ENCODE peak calls at places on chromosomes 7 and 10, in six cellular contexts. L, J, W, Y, E and H are unnamed samples.
A peak's percentile ranks its signal among the peaks of the same experiment; 100 is the strongest.

GRCh38 chr7:77791956-77792355 is 6.3 kb downstream of the TMEM60 start:
- DNase-seq in L (no peak), J (no peak), E (no peak), W (no peak), Y (peak; percentile 28), H (no peak)

GRCh38 chr10:16995867-16996529 is 133.6 kb downstream of the CUBN start:
- DNase-seq in L (no peak), E (no peak), J (no peak), Y (peak; percentile 85), W (no peak), H (no peak)

GRCh38 chr10:125284875-125285597 is 124.7 kb upstream of the CTBP2 start:
- DNase-seq in L (no peak), E (peak; percentile 74), J (no peak), W (no peak), Y (no peak), H (no peak)

GRCh38 chr10:70480254-70480861 is 1.8 kb downstream of the PALD1 start:
- DNase-seq in Y (no peak), J (no peak), E (peak; percentile 13), W (no peak), L (no peak), H (no peak)

GRCh38 chr7:96311967-96312366 is 9.9 kb downstream of the SLC25A13 start:
- DNase-seq in W (no peak), J (no peak), E (no peak), L (no peak), Y (peak; percentile 87), H (no peak)

GRCh38 chr10:117662126-117662525 is 119.6 kb downstream of the EMX2 start:
- DNase-seq in Y (peak; percentile 46), J (no peak), E (no peak), W (no peak), L (no peak), H (no peak)

GRCh38 chr7:95608344-95609173 is 12.2 kb upstream of the PDK4 start:
- DNase-seq in W (no peak), L (peak; percentile 90), Y (peak; percentile 99), E (peak; percentile 83), J (peak; percentile 92), H (peak; percentile 64)

GRCh38 chr10:68212721-68213352 is 19.1 kb downstream of the ATOH7 start:
- DNase-seq in W (no peak), Y (peak; percentile 69), E (peak; percentile 17), L (no peak), J (no peak), H (no peak)

GRCh38 chr7:101564778-101565211 is 64.3 kb downstream of the MYL10 start:
- DNase-seq in W (no peak), L (no peak), J (no peak), E (peak; percentile 87), Y (no peak), H (no peak)

GRCh38 chr10:30832727-30833624 is 198.7 kb downstream of the ZNF438 start:
- DNase-seq in L (no peak), J (no peak), E (no peak), Y (no peak), W (no peak), H (no peak)

GRCh38 chr7:112207106-112207592 is 654 bp downstream of the ZNF277 start:
- DNase-seq in J (no peak), L (no peak), Y (peak; percentile 22), E (peak; percentile 20), W (no peak), H (no peak)

GRCh38 chr10:50470345-50470744 is 153.4 kb downstream of the SGMS1 start:
- DNase-seq in L (no peak), J (no peak), W (no peak), Y (no peak), E (no peak), H (no peak)

GRCh38 chr7:28666144-28666543 is 253.8 kb downstream of the CREB5 start:
- DNase-seq in W (no peak), E (no peak), Y (peak; percentile 23), J (no peak), L (no peak), H (no peak)

GRCh38 chr7:142612264-142612881 is 136.9 kb upstream of the PRSS1 start:
- DNase-seq in Y (peak; percentile 61), L (no peak), J (no peak), W (no peak), E (no peak), H (no peak)

GRCh38 chr7:471866-472639 is 47.6 kb downstream of the PDGFA start:
- DNase-seq in J (peak; percentile 50), Y (peak; percentile 97), E (peak; percentile 60), L (peak; percentile 89), W (no peak), H (no peak)